ENCODE peak calls at places on chromosomes 7 and 10, in four cellular contexts. One of them, this sample, is unnamed.

GRCh38 chr7:127844707-127845331 is 186.4 kb downstream of the LRRC4 start:
- DNase-seq in stomach: peak; percentile 55
- DNase-seq in IMR-90: peak; percentile 61
- DNase-seq in ovary: peak; percentile 55
- DNase-seq in this sample: no peak

GRCh38 chr10:84340187-84340586 is 11.8 kb downstream of the CCSER2 start:
- DNase-seq in stomach: no peak
- DNase-seq in IMR-90: no peak
- DNase-seq in ovary: no peak
- DNase-seq in this sample: no peak

GRCh38 chr7:16353226-16353625 is 68.1 kb downstream of the CRPPA start:
- DNase-seq in stomach: no peak
- DNase-seq in IMR-90: no peak
- DNase-seq in ovary: no peak
- DNase-seq in this sample: no peak

GRCh38 chr7:73626814-73627213 is 2.5 kb upstream of the MLXIPL start:
- DNase-seq in stomach: no peak
- DNase-seq in IMR-90: peak; percentile 22
- DNase-seq in ovary: no peak
- DNase-seq in this sample: no peak

GRCh38 chr10:7538970-7539694 is 127.6 kb downstream of the ITIH5 start:
- DNase-seq in stomach: no peak
- DNase-seq in IMR-90: no peak
- DNase-seq in ovary: no peak
- DNase-seq in this sample: no peak

GRCh38 chr7:16644624-16644986 is 949 bp downstream of the ANKMY2 start:
- DNase-seq in stomach: peak; percentile 57
- DNase-seq in IMR-90: peak; percentile 47
- DNase-seq in ovary: peak; percentile 50
- DNase-seq in this sample: peak; percentile 81

GRCh38 chr7:76303829-76304505 is 1.5 kb downstream of the HSPB1 start:
- DNase-seq in stomach: no peak
- DNase-seq in IMR-90: peak; percentile 50
- DNase-seq in ovary: no peak
- DNase-seq in this sample: no peak

GRCh38 chr10:17787087-17787942 is 21.8 kb upstream of the MRC1 start:
- DNase-seq in stomach: no peak
- DNase-seq in IMR-90: peak; percentile 97
- DNase-seq in ovary: no peak
- DNase-seq in this sample: no peak

GRCh38 chr7:128841961-128842673 is 11.9 kb downstream of the FLNC start:
- DNase-seq in stomach: peak; percentile 53
- DNase-seq in IMR-90: peak; percentile 69
- DNase-seq in ovary: no peak
- DNase-seq in this sample: peak; percentile 36

GRCh38 chr10:46002916-46003693 is 27.3 kb downstream of the NCOA4 start:
- DNase-seq in stomach: no peak
- DNase-seq in IMR-90: peak; percentile 23
- DNase-seq in ovary: no peak
- DNase-seq in this sample: no peak

GRCh38 chr10:37301271-37301670 is 175.9 kb downstream of the ANKRD30A start:
- DNase-seq in stomach: no peak
- DNase-seq in IMR-90: no peak
- DNase-seq in ovary: no peak
- DNase-seq in this sample: no peak

GRCh38 chr7:33534830-33535229 is 370.5 kb upstream of the BMPER start:
- DNase-seq in stomach: no peak
- DNase-seq in IMR-90: peak; percentile 67
- DNase-seq in ovary: no peak
- DNase-seq in this sample: no peak

GRCh38 chr7:50293509-50294179 is 10.9 kb upstream of the IKZF1 start:
- DNase-seq in stomach: no peak
- DNase-seq in IMR-90: no peak
- DNase-seq in ovary: no peak
- DNase-seq in this sample: no peak

GRCh38 chr7:42006801-42007394 is 230.1 kb downstream of the GLI3 start:
- DNase-seq in stomach: no peak
- DNase-seq in IMR-90: no peak
- DNase-seq in ovary: no peak
- DNase-seq in this sample: no peak

GRCh38 chr7:120186688-120187087 is 86.3 kb upstream of the KCND2 start:
- DNase-seq in stomach: no peak
- DNase-seq in IMR-90: no peak
- DNase-seq in ovary: no peak
- DNase-seq in this sample: no peak

GRCh38 chr10:96501985-96502384 is 11.7 kb downstream of the TLL2 start:
- DNase-seq in stomach: no peak
- DNase-seq in IMR-90: no peak
- DNase-seq in ovary: no peak
- DNase-seq in this sample: no peak

GRCh38 chr10:12705943-12706342 is 295.6 kb downstream of the CCDC3 start:
- DNase-seq in stomach: no peak
- DNase-seq in IMR-90: no peak
- DNase-seq in ovary: no peak
- DNase-seq in this sample: no peak

GRCh38 chr10:84138478-84139125 is 707 bp upstream of the GHITM start:
- DNase-seq in stomach: peak; percentile 48
- DNase-seq in IMR-90: peak; percentile 22
- DNase-seq in ovary: peak; percentile 11
- DNase-seq in this sample: peak; percentile 66

GRCh38 chr10:118057351-118057750 is 10.6 kb upstream of the RAB11FIP2 start:
- DNase-seq in stomach: no peak
- DNase-seq in IMR-90: no peak
- DNase-seq in ovary: no peak
- DNase-seq in this sample: no peak

GRCh38 chr7:66739953-66740301 is 606 bp upstream of the RABGEF1 start:
- DNase-seq in stomach: no peak
- DNase-seq in IMR-90: no peak
- DNase-seq in ovary: no peak
- DNase-seq in this sample: no peak

GRCh38 chr10:458466-458865 is 231.0 kb downstream of the DIP2C start:
- DNase-seq in stomach: no peak
- DNase-seq in IMR-90: no peak
- DNase-seq in ovary: no peak
- DNase-seq in this sample: no peak

GRCh38 chr10:124245806-124246440 is 152.5 kb upstream of the CHST15 start:
- DNase-seq in stomach: peak; percentile 17
- DNase-seq in IMR-90: no peak
- DNase-seq in ovary: no peak
- DNase-seq in this sample: no peak

GRCh38 chr7:1810521-1810920 is 140.4 kb downstream of the ELFN1 start:
- DNase-seq in stomach: no peak
- DNase-seq in IMR-90: no peak
- DNase-seq in ovary: no peak
- DNase-seq in this sample: no peak

GRCh38 chr7:90530263-90530662 is 60.8 kb downstream of the PTTG1IP2 start:
- DNase-seq in stomach: no peak
- DNase-seq in IMR-90: peak; percentile 23
- DNase-seq in ovary: no peak
- DNase-seq in this sample: no peak

GRCh38 chr7:93016085-93016471 is 101.7 kb downstream of the SAMD9 start:
- DNase-seq in stomach: no peak
- DNase-seq in IMR-90: peak; percentile 45
- DNase-seq in ovary: no peak
- DNase-seq in this sample: no peak

GRCh38 chr7:29106128-29106988 is 40.0 kb downstream of the CPVL start:
- DNase-seq in stomach: peak; percentile 33
- DNase-seq in IMR-90: peak; percentile 60
- DNase-seq in ovary: peak; percentile 15
- DNase-seq in this sample: no peak

GRCh38 chr7:107687656-107688055 is 27.0 kb downstream of the SLC26A4 start:
- DNase-seq in stomach: no peak
- DNase-seq in IMR-90: peak; percentile 51
- DNase-seq in ovary: no peak
- DNase-seq in this sample: no peak

GRCh38 chr7:107689553-107689952 is 28.9 kb downstream of the SLC26A4 start:
- DNase-seq in stomach: no peak
- DNase-seq in IMR-90: no peak
- DNase-seq in ovary: no peak
- DNase-seq in this sample: no peak

GRCh38 chr7:107684287-107684686 is 23.7 kb downstream of the SLC26A4 start:
- DNase-seq in stomach: no peak
- DNase-seq in IMR-90: no peak
- DNase-seq in ovary: no peak
- DNase-seq in this sample: no peak

GRCh38 chr7:107684947-107685463 is 24.4 kb downstream of the SLC26A4 start:
- DNase-seq in stomach: no peak
- DNase-seq in IMR-90: no peak
- DNase-seq in ovary: no peak
- DNase-seq in this sample: no peak

GRCh38 chr7:107686816-107687387 is 26.3 kb downstream of the SLC26A4 start:
- DNase-seq in stomach: no peak
- DNase-seq in IMR-90: no peak
- DNase-seq in ovary: no peak
- DNase-seq in this sample: no peak
- H3K4me1 ChIP-seq in stomach: no peaks in the 10 kb centered on the region
- H3K4me1 ChIP-seq in IMR-90: peaks cover 7% of the 10 kb centered on the region
- H3K4me1 ChIP-seq in ovary: no peaks in the 10 kb centered on the region
- H3K4me1 ChIP-seq in this sample: no peaks in the 10 kb centered on the region

GRCh38 chr10:122072491-122072890 is 83.5 kb downstream of the TACC2 start:
- DNase-seq in stomach: no peak
- DNase-seq in IMR-90: no peak
- DNase-seq in ovary: no peak
- DNase-seq in this sample: no peak

GRCh38 chr10:122073508-122073907 is 84.5 kb downstream of the TACC2 start:
- DNase-seq in stomach: no peak
- DNase-seq in IMR-90: no peak
- DNase-seq in ovary: no peak
- DNase-seq in this sample: no peak

GRCh38 chr10:122062831-122063674 is 74.1 kb downstream of the TACC2 start:
- DNase-seq in stomach: peak; percentile 88
- DNase-seq in IMR-90: peak; percentile 83
- DNase-seq in ovary: peak; percentile 79
- DNase-seq in this sample: peak; percentile 88

GRCh38 chr10:122068844-122069243 is 79.9 kb downstream of the TACC2 start:
- DNase-seq in stomach: peak; percentile 9
- DNase-seq in IMR-90: no peak
- DNase-seq in ovary: no peak
- DNase-seq in this sample: no peak
- H3K27ac ChIP-seq in stomach: peak overlapping the region; percentile 18
- H3K27ac ChIP-seq in IMR-90: no peak overlapping the region
- H3K27ac ChIP-seq in ovary: no peak overlapping the region
- H3K27ac ChIP-seq in this sample: no peak overlapping the region

DNA sequence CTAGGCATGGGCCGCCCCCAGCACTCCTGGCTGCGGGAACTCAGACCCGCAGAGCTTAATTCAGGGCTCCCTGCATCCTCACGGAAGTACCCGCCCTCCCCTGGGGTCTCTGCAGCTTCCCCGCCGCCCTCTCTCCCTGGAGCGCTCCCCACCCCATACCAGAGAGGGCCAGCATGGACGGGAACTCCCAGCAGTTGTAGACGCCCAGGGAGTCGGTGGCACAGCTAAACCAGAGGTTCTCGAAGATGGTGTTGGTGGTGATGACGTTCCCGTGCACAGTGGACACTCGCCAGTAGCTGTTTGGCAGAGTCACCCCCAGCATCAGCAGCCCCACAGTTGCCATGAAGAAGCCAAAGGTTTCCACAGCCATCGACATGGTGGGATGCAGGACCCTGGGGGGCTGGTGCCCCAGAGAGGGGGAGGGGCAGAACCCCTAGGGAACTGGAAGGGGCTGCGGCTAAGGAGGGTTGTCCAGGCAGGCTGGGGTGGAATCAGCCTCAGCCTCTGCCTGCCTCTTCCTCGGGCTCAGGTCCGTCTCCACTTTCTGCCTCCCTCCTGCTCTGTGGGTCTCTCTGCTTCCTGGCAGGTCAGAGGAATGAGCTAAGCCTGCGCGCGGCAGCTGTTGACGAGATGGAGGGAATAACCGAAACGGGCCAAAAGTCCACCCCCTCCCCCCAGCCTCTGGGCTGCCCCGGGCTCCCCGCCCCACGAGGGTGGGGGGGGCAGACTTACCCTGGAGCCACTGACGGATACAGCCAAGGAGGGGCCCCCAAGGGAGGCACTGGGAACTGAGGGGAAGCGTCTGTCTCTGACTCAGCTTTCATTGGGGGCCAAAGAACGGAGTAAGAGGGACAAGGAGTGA is at the start of gene CLDN15:
- DNase-seq in stomach: no peak
- DNase-seq in IMR-90: peak; percentile 61
- DNase-seq in ovary: peak; percentile 55
- DNase-seq in this sample: peak; percentile 93
- TF ChIP-seq POLR2A in stomach: no peak
- TF ChIP-seq POLR2A in IMR-90: no peak
- TF ChIP-seq POLR2A in ovary: no peak
- TF ChIP-seq POLR2A in this sample: peak; percentile 89

GRCh38 chr10:11499425-11500071 is 111.9 kb downstream of the USP6NL start:
- DNase-seq in stomach: no peak
- DNase-seq in IMR-90: no peak
- DNase-seq in ovary: no peak
- DNase-seq in this sample: no peak
- H3K4me1 ChIP-seq in stomach: no peaks in the 10 kb centered on the region
- H3K4me1 ChIP-seq in IMR-90: no peaks in the 10 kb centered on the region
- H3K4me1 ChIP-seq in ovary: no peaks in the 10 kb centered on the region
- H3K4me1 ChIP-seq in this sample: no peaks in the 10 kb centered on the region

This sample was measured in Peyer's patch.